ENCODE peak calls at places on chromosomes 12 and 14, in ten cellular contexts. T is T-helper 17 cell, F is tibial artery, I is pancreas, X is left ventricle myocardium inferior, H is neuronal stem cell, L is GM23248, M is stomach, E is esophagus muscularis mucosa, R is AG04450. K is an unnamed sample.
A peak's percentile ranks its signal among the peaks of the same experiment; 100 is the strongest.

GRCh38 chr12:39331539-39332261 is 111.2 kb downstream of the KIF21A start:
- DNase-seq in T (no peak), F (no peak), I (no peak), X (no peak), H (no peak), L (no peak), M (no peak), E (no peak), R (no peak), K (no peak)

GRCh38 chr14:79051009-79051710 is 881.0 kb downstream of the NRXN3 start:
- DNase-seq in T (no peak), F (no peak), I (no peak), X (no peak), H (no peak), L (no peak), M (no peak), E (no peak), R (no peak), K (no peak)

GRCh38 chr12:31590730-31591307 is at the start of gene DENND5B:
- DNase-seq in T (no peak), F (peak; percentile 61), I (peak; percentile 78), X (peak; percentile 86), H (peak; percentile 71), L (peak; percentile 87), M (peak; percentile 73), E (no peak), R (no peak), K (peak; percentile 90)

GRCh38 chr12:90938451-90938850 is 16.5 kb downstream of the CCER1 start:
- DNase-seq in T (no peak), F (no peak), I (no peak), X (no peak), H (no peak), L (peak; percentile 10), M (no peak), E (no peak), R (no peak), K (no peak)

GRCh38 chr14:101119830-101120571 is 216.5 kb upstream of the RTL1 start:
- DNase-seq in T (no peak), F (peak; percentile 17), I (no peak), X (no peak), H (no peak), L (peak; percentile 10), M (peak; percentile 22), E (peak; percentile 87), R (no peak), K (no peak)

GRCh38 chr14:102764220-102764671 is 13.0 kb upstream of the TRAF3 start:
- DNase-seq in T (no peak), F (no peak), I (no peak), X (no peak), H (no peak), L (no peak), M (no peak), E (no peak), R (no peak), K (no peak)

GRCh38 chr14:50829472-50830043 is 1.4 kb downstream of the NIN start:
- DNase-seq in T (no peak), F (no peak), I (no peak), X (no peak), H (no peak), L (peak; percentile 35), M (no peak), E (peak; percentile 68), R (no peak), K (no peak)

GRCh38 chr12:55682087-55682796 is 25.5 kb downstream of the ITGA7 start:
- DNase-seq in T (no peak), F (no peak), I (no peak), X (no peak), H (no peak), L (no peak), M (no peak), E (no peak), R (no peak), K (peak; percentile 26)

GRCh38 chr12:120062976-120063579 is 53.5 kb downstream of the RAB35 start:
- DNase-seq in T (no peak), F (no peak), I (no peak), X (no peak), H (no peak), L (no peak), M (no peak), E (no peak), R (no peak), K (no peak)

GRCh38 chr12:526089-526488 is 66.3 kb downstream of the B4GALNT3 start:
- DNase-seq in T (no peak), F (no peak), I (no peak), X (no peak), H (no peak), L (no peak), M (no peak), E (no peak), R (no peak), K (no peak)

GRCh38 chr12:75130811-75131210 is 78.8 kb downstream of the KCNC2 start:
- DNase-seq in T (no peak), F (no peak), I (no peak), X (no peak), H (no peak), L (no peak), M (no peak), E (no peak), R (no peak), K (no peak)

GRCh38 chr14:50061664-50062437 is 54.5 kb downstream of the VCPKMT start:
- DNase-seq in T (peak; percentile 42), F (no peak), I (no peak), X (no peak), H (no peak), L (peak; percentile 28), M (peak; percentile 61), E (no peak), R (no peak), K (peak; percentile 62)

GRCh38 chr14:101068958-101069549 is 165.5 kb upstream of the RTL1 start:
- DNase-seq in T (no peak), F (peak; percentile 9), I (no peak), X (no peak), H (no peak), L (no peak), M (peak; percentile 21), E (peak; percentile 86), R (no peak), K (no peak)

GRCh38 chr14:58488550-58488949 is 61.0 kb downstream of the KIAA0586 start:
- DNase-seq in T (no peak), F (no peak), I (no peak), X (no peak), H (no peak), L (peak; percentile 26), M (no peak), E (no peak), R (no peak), K (no peak)

GRCh38 chr12:58954002-58954401 is 33.7 kb upstream of the LRIG3 start:
- DNase-seq in T (no peak), F (no peak), I (no peak), X (no peak), H (no peak), L (no peak), M (no peak), E (no peak), R (no peak), K (no peak)

GRCh38 chr12:127174881-127175280 is 1092.1 kb upstream of the TMEM132C start:
- DNase-seq in T (no peak), F (no peak), I (no peak), X (no peak), H (no peak), L (peak; percentile 85), M (no peak), E (no peak), R (no peak), K (no peak)
- H3K9me3 ChIP-seq in T (no peaks in the 10 kb centered on the region), F (peaks cover 10% of the 10 kb centered on the region), I (no peaks in the 10 kb centered on the region), X (peaks cover 42% of the 10 kb centered on the region), H (peaks cover 10% of the 10 kb centered on the region), L (no peaks in the 10 kb centered on the region), M (peaks cover 21% of the 10 kb centered on the region), E (peaks cover 21% of the 10 kb centered on the region), R (peaks cover 26% of the 10 kb centered on the region), K (no peaks in the 10 kb centered on the region)

GRCh38 chr12:80857311-80857710 is 80.4 kb downstream of the LIN7A start:
- DNase-seq in T (no peak), F (no peak), I (no peak), X (no peak), H (no peak), L (peak; percentile 47), M (no peak), E (no peak), R (no peak), K (no peak)
- H3K9me3 ChIP-seq in T (no peaks in the 10 kb centered on the region), F (no peaks in the 10 kb centered on the region), I (no peaks in the 10 kb centered on the region), X (no peaks in the 10 kb centered on the region), H (no peaks in the 10 kb centered on the region), L (no peaks in the 10 kb centered on the region), M (no peaks in the 10 kb centered on the region), E (no peaks in the 10 kb centered on the region), R (no peaks in the 10 kb centered on the region), K (no peaks in the 10 kb centered on the region)

GRCh38 chr12:130571089-130571488 is 145.0 kb downstream of the RIMBP2 start:
- DNase-seq in T (no peak), F (no peak), I (no peak), X (no peak), H (no peak), L (no peak), M (no peak), E (no peak), R (no peak), K (no peak)
- H3K9me3 ChIP-seq in T (no peaks in the 10 kb centered on the region), F (peaks cover 22% of the 10 kb centered on the region), I (no peaks in the 10 kb centered on the region), X (peaks cover 10% of the 10 kb centered on the region), H (peaks cover 2% of the 10 kb centered on the region), L (no peaks in the 10 kb centered on the region), M (peaks cover 8% of the 10 kb centered on the region), E (peaks cover 15% of the 10 kb centered on the region), R (peaks cover 79% of the 10 kb centered on the region), K (no peaks in the 10 kb centered on the region)

GRCh38 chr12:40853221-40853620 is 161.0 kb downstream of the CNTN1 start:
- DNase-seq in T (no peak), F (no peak), I (no peak), X (no peak), H (no peak), L (no peak), M (no peak), E (no peak), R (no peak), K (no peak)

DNA sequence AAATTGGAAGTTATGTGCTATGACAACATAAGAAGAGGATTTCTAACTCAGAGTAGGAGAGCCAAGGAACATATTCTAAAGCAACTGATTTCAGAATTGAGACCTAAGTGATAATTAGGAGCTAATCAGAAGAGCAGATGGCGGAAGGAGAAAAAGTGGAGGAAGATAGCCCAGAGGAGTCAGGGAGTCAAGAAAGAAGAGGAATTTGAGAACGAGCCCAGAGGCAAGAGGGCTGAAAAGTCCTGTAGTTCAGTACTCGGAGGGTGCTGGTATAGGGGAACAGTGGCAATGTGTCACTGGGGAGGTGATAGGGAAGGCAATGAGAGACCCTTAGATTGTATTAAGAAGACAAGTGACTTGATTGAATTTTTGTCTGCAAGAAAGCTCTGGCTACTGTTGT is 162.4 kb downstream of the CNTN1 start:
- DNase-seq in T (no peak), F (no peak), I (no peak), X (no peak), H (no peak), L (no peak), M (no peak), E (no peak), R (no peak), K (no peak)
- H3K9me3 ChIP-seq in T (no peaks in the 10 kb centered on the region), F (no peaks in the 10 kb centered on the region), I (no peaks in the 10 kb centered on the region), X (no peaks in the 10 kb centered on the region), H (no peaks in the 10 kb centered on the region), L (no peaks in the 10 kb centered on the region), M (no peaks in the 10 kb centered on the region), E (no peaks in the 10 kb centered on the region), R (no peaks in the 10 kb centered on the region), K (no peaks in the 10 kb centered on the region)

GRCh38 chr12:115396567-115396966 is 712.6 kb upstream of the TBX3 start:
- DNase-seq in T (no peak), F (no peak), I (no peak), X (no peak), H (no peak), L (no peak), M (no peak), E (peak; percentile 50), R (no peak), K (no peak)
- H3K9me3 ChIP-seq in T (no peaks in the 10 kb centered on the region), F (peaks cover 7% of the 10 kb centered on the region), I (no peaks in the 10 kb centered on the region), X (peaks cover 17% of the 10 kb centered on the region), H (peaks cover 2% of the 10 kb centered on the region), L (no peaks in the 10 kb centered on the region), M (peaks cover 10% of the 10 kb centered on the region), E (peaks cover 9% of the 10 kb centered on the region), R (peaks cover 4% of the 10 kb centered on the region), K (peaks cover 4% of the 10 kb centered on the region)

K was measured in Caco-2.